ENCODE peak calls at places on chromosome 14, in seven cellular contexts. Q is HepG2, I is tibial nerve, G is GM12878, C is breast epithelium, U is IMR-90, A is suprapubic skin. T is an unnamed sample.

GRCh38 chr14:74683406-74683805 is 29.5 kb downstream of the AREL1 start:
- DNase-seq in A (no peak), I (no peak), Q (no peak), C (no peak), G (no peak), U (no peak), T (no peak)

GRCh38 chr14:71142375-71143038 is 235.2 kb downstream of the PCNX1 start:
- DNase-seq in U (peak), I (no peak), C (no peak), G (peak), A (peak), Q (no peak), T (no peak)

GRCh38 chr14:92907316-92907911 is 15.5 kb upstream of the CHGA start:
- DNase-seq in A (no peak), I (no peak), Q (no peak), C (no peak), G (no peak), U (no peak), T (no peak)

GRCh38 chr14:93430889-93431670 is at the start of gene UNC79:
- DNase-seq in G (no peak), A (no peak), U (no peak), C (no peak), Q (no peak), I (no peak), T (no peak)

GRCh38 chr14:32480337-32480736 is 151.2 kb downstream of the AKAP6 start:
- DNase-seq in A (no peak), C (no peak), G (no peak), Q (no peak), I (no peak), U (peak), T (no peak)

GRCh38 chr14:73289729-73290128 is 52.4 kb downstream of the PAPLN start:
- DNase-seq in G (no peak), U (peak), I (no peak), Q (no peak), C (no peak), A (no peak), T (no peak)

GRCh38 chr14:90756755-90757345 is 59.4 kb downstream of the TTC7B start:
- DNase-seq in Q (no peak), C (no peak), U (no peak), A (peak), I (no peak), G (no peak), T (no peak)

GRCh38 chr14:28773176-28773575 is 6.6 kb downstream of the FOXG1 start:
- DNase-seq in U (no peak), C (no peak), A (no peak), Q (no peak), I (no peak), G (no peak), T (no peak)

GRCh38 chr14:71661441-71661840 is 270.8 kb upstream of the RGS6 start:
- DNase-seq in A (no peak), G (no peak), C (no peak), Q (no peak), I (no peak), U (no peak), T (no peak)

GRCh38 chr14:102209224-102209966 is 69.7 kb downstream of the WDR20 start:
- DNase-seq in G (no peak), A (no peak), Q (peak), C (no peak), I (peak), U (peak), T (no peak)

GRCh38 chr14:22908601-22909000 is 10.3 kb downstream of the RBM23 start:
- DNase-seq in Q (no peak), I (no peak), A (no peak), G (no peak), C (no peak), U (peak), T (no peak)

GRCh38 chr14:102757646-102758045 is 19.6 kb upstream of the TRAF3 start:
- DNase-seq in I (no peak), G (no peak), U (no peak), C (no peak), Q (no peak), A (no peak), T (no peak)

GRCh38 chr14:94543450-94544123 is 17.7 kb upstream of the SERPINA4 start:
- DNase-seq in I (no peak), C (no peak), U (no peak), A (no peak), Q (peak), G (no peak), T (no peak)

GRCh38 chr14:88179725-88180124 is 143.3 kb downstream of the KCNK10 start:
- DNase-seq in U (no peak), C (no peak), A (no peak), G (no peak), I (no peak), Q (no peak), T (no peak)

GRCh38 chr14:74965770-74966153 is 10.4 kb upstream of the PGF start:
- DNase-seq in C (no peak), U (peak), A (no peak), Q (no peak), I (no peak), G (no peak), T (no peak)

GRCh38 chr14:103545219-103545914 is 16.4 kb downstream of the TRMT61A start:
- DNase-seq in C (no peak), G (no peak), A (no peak), I (no peak), U (no peak), Q (no peak), T (no peak)

GRCh38 chr14:35215110-35215872 is 76.9 kb upstream of the PSMA6 start:
- DNase-seq in I (peak), C (no peak), G (no peak), A (no peak), U (peak), Q (peak), T (no peak)

GRCh38 chr14:94751956-94752355 is 18.0 kb downstream of the GSC start:
- DNase-seq in G (no peak), U (no peak), A (no peak), I (no peak), Q (no peak), C (no peak), T (no peak)

GRCh38 chr14:75476274-75476995 is 45.8 kb upstream of the BATF start:
- DNase-seq in Q (peak), A (no peak), I (no peak), G (no peak), C (no peak), U (peak), T (no peak)

GRCh38 chr14:64990939-64991338 is 4.2 kb downstream of the FNTB start:
- DNase-seq in Q (no peak), G (no peak), I (no peak), C (no peak), A (no peak), U (no peak), T (no peak)

GRCh38 chr14:64992328-64992885 is 5.7 kb downstream of the FNTB start:
- DNase-seq in U (no peak), G (no peak), Q (no peak), I (no peak), A (no peak), C (no peak), T (no peak)

GRCh38 chr14:64983439-64984310 is 3.0 kb upstream of the FNTB start:
- DNase-seq in U (peak), A (no peak), C (no peak), Q (peak), I (no peak), G (no peak), T (no peak)

GRCh38 chr14:64990291-64990690 is 3.6 kb downstream of the FNTB start:
- DNase-seq in A (no peak), I (no peak), G (no peak), U (no peak), C (no peak), Q (no peak), T (no peak)

DNA sequence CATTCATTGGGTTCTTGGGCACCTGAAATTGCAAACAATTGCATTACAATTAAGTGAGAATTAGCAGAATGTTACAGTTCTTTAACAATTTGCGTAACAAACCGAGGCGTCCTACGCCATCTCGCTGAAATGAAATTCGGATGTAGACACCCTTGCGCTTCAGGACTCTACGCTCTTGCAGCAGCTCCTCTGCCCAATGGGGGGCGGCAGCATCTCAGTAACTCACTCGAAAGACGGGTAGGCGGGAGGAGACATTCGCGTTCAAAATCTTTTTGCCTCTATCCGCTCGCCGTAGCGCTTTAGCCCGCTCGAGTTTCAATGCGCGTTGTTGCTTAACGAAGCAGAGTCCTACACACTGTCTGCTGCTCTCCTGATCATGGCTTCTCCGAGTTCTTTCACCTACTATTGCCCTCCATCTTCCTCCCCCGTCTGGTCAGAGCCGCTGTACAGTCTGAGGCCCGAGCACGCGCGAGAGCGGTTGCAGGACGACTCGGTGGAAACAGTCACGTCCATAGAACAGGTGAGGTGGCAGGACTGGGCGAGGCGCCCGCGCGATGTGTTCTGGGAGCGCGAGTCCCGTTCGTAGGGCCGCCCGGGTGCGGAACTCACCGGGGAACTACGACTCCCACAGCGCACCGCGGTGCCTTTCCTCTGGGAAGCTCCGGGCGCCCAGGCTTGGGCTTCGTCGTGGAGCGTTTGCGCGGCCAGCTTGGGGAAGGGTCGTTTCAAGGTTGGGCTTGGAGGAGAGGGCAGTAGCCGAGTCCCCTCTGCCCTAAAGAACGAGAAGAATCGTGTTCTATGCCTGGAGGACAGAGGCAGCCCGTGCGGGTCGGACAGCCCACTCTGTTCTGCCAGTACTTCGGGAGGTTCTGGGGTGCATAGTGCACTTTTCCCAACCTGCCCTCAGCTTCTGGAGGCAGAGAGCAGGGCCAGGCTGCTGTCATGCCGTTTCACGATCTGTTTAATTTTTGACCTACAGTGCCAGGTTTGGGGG is at the start of gene FNTB:
- DNase-seq in G (peak), A (peak), C (peak), I (peak), U (peak), Q (peak), T (peak)
- TF ChIP-seq POLR2A in G (peak), A (no peak), C (no peak), I (no peak), U (peak), Q (peak), T (no peak)

DNA sequence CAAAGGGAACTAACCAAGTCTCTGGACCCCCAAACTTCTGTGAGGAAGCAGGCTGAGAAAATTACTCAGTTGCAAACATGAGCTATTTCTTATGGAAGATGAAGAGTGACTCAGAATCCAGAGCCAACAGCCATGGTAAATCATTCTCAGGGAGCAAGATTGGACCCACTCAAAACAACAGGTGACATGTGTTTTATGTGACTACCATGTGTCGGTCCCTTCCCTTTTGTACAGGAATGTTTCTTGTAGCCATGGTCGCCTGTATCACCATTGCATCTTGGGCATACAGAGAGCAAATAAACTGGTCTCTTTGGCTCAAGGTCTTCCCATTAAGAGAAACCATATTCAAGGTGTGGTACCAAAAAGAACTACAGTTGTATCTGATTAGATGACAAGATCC is 75.4 kb upstream of the COCH start:
- DNase-seq in I (no peak), G (no peak), U (no peak), C (no peak), A (no peak), Q (no peak), T (no peak)
- H3K4me3 ChIP-seq in I (no peak), G (no peak), U (no peak), C (no peak), A (no peak), Q (no peak), T (no peak)

GRCh38 chr14:55102141-55102547 is 26.9 kb upstream of the LGALS3 start:
- DNase-seq in G (peak), A (peak), I (peak), C (peak), Q (peak), U (peak), T (peak)
- TF ChIP-seq POLR2A in G (peak), A (no peak), I (peak), C (no peak), Q (peak), U (peak), T (no peak)

DNA sequence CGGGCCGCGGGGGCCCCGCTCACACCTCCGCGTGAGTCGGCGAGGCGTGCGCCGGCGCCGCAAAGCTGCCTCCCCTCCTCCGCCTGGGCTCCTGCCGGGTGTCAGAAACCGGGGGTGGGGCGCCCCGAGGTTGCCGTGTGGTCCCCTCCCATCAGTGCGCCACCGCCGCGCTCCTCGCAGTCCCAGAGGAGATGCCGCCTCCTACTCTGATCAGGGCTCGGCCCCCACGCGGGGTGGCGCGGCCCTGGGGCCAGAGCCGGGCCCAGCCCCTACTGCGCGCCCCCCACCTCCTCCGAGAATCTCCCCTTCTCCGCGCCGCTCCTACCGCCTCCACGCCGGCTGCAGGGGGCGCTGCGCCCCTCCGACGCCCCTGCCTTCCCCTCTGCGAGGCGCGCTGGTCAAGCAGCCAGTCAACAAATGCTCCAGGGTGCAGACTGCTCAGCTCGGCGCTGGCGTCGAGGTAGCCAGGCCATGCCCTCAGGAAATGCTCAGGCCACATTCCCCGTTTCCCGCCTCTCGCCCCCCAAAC is 467 bp upstream of the JAG2 start:
- DNase-seq in G (no peak), Q (no peak), A (no peak), C (no peak), U (no peak), I (no peak), T (no peak)
- H3K4me3 ChIP-seq in G (no peak), Q (peak), A (peak), C (peak), U (no peak), I (peak), T (peak)

GRCh38 chr14:101074124-101075024 is 170.9 kb upstream of the RTL1 start:
- DNase-seq in A (peak), U (no peak), G (no peak), C (peak), Q (no peak), I (no peak), T (no peak)
- TF ChIP-seq POLR2A in A (no peak), U (no peak), G (no peak), C (no peak), Q (no peak), I (no peak), T (no peak)

GRCh38 chr14:106843376-106843775 is 1317.0 kb downstream of the TMEM121 start:
- DNase-seq in C (no peak), G (no peak), U (no peak), I (no peak), Q (no peak), A (no peak), T (no peak)
- H3K4me3 ChIP-seq in C (no peak), G (peak), U (no peak), I (peak), Q (peak), A (peak), T (peak)

DNA sequence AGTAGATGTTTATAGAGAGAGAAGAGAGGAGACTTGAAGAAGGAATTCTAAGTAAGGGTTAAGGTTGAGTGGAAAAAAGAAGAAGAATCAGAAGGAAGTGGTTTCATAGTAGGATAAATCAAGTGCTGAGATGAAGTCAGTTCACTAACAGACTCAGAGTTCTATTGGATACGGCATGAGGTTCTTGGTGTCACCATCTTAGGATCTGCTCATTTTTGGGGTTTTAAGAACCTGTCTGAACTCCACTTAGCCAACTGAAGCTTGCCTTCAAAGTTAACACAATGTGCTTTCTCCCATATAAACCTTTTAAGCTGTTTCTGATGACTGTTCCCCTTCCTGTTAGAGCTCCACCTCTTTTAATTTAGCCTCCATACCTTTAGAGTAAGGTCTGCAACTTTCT is 152.6 kb downstream of the PRKCH start:
- DNase-seq in C (no peak), U (no peak), A (no peak), Q (no peak), I (no peak), G (no peak), T (no peak)
- TF ChIP-seq POLR2A in C (no peak), U (no peak), A (no peak), Q (no peak), I (no peak), G (no peak), T (no peak)

DNA sequence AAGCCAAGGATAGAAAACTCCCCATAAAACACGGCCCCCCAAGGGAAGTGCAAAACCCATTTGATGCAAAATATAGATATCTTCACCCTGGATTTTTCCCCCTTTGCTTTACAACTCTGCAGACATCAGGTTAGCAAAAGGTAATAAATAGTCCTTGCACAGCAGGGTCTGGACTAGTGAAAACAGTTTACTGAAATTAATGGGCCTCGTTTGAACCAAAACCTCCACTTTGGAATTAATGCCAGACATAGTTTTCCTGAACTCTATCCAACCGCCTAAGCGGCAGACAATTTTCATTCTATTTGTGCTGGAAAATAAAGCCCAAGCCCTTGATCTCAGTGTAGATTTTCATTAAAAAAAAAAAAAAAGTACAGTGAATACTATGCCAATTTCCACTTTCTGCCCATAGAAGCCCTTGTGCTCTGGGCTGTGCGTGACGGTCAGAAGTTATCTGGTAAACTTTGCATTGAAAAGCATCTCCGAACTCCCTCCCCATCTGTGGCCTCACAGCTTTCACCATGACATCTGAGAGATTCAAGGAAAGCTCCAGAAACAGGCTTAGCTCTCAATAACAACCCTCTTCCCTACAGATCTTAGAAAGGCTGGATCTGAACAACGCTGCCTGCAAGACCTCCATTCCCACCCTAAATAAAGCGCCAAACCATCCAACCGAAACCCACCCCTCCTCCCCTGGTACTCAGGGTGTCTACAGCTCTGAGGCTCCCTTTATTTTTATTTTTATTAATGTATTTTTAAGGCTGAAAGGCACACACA is 11.0 kb upstream of the IRF2BPL start:
- DNase-seq in U (peak), Q (no peak), I (peak), A (no peak), C (no peak), G (no peak), T (no peak)
- H3K4me3 ChIP-seq in U (peak), Q (peak), I (peak), A (peak), C (peak), G (peak), T (peak)

T was measured in esophagus squamous epithelium.